ENCODE peak calls at places on chromosomes 13 and 19, in four cellular contexts. Q, P, O and Y are unnamed samples.

GRCh38 chr13:102002271-102002670 is 399.6 kb downstream of the FGF14 start:
- DNase-seq in Q (no peak), P (no peak), O (no peak), Y (no peak)

GRCh38 chr19:5515737-5516136 is 52.0 kb downstream of the TINCR start:
- DNase-seq in Q (no peak), P (no peak), O (no peak), Y (peak; percentile 16)

GRCh38 chr13:19981685-19982238 is 23.2 kb downstream of the ZMYM2 start:
- DNase-seq in Q (no peak), P (no peak), O (no peak), Y (no peak)

GRCh38 chr13:66634384-66634783 is 595.8 kb downstream of the PCDH9 start:
- DNase-seq in Q (no peak), P (peak; percentile 16), O (no peak), Y (no peak)

GRCh38 chr13:78247362-78247761 is 328.7 kb upstream of the EDNRB start:
- DNase-seq in Q (no peak), P (no peak), O (no peak), Y (no peak)

GRCh38 chr13:112735791-112736190 is 46.0 kb downstream of the ATP11A start:
- DNase-seq in Q (no peak), P (no peak), O (no peak), Y (peak; percentile 67)

GRCh38 chr19:5000120-5000611 is 31.3 kb downstream of the KDM4B start:
- DNase-seq in Q (no peak), P (no peak), O (no peak), Y (no peak)

GRCh38 chr13:30108913-30109237 is 198.5 kb downstream of the KATNAL1 start:
- DNase-seq in Q (no peak), P (no peak), O (no peak), Y (peak; percentile 92)

GRCh38 chr13:28421674-28422410 is 73.1 kb downstream of the FLT1 start:
- DNase-seq in Q (no peak), P (no peak), O (no peak), Y (no peak)

GRCh38 chr13:30847697-30848307 is 58.3 kb upstream of the MEDAG start:
- DNase-seq in Q (peak; percentile 100), P (peak; percentile 99), O (no peak), Y (no peak)

GRCh38 chr19:56091751-56092546 is 29.1 kb downstream of the ZNF787 start:
- DNase-seq in Q (no peak), P (no peak), O (no peak), Y (peak; percentile 79)

GRCh38 chr19:56088454-56089215 is 32.5 kb downstream of the ZNF787 start:
- DNase-seq in Q (no peak), P (no peak), O (no peak), Y (no peak)

GRCh38 chr19:56089344-56089743 is 31.8 kb downstream of the ZNF787 start:
- DNase-seq in Q (no peak), P (no peak), O (no peak), Y (no peak)

GRCh38 chr19:56092685-56093631 is 28.1 kb downstream of the ZNF787 start:
- DNase-seq in Q (no peak), P (no peak), O (no peak), Y (no peak)

GRCh38 chr19:56091066-56091490 is 30.0 kb downstream of the ZNF787 start:
- DNase-seq in Q (peak; percentile 55), P (peak; percentile 61), O (no peak), Y (peak; percentile 83)
- H3K9ac ChIP-seq in Q (no peak overlapping the region), P (no peak overlapping the region), O (no peak overlapping the region), Y (no peak overlapping the region)

GRCh38 chr13:32126298-32126697 is 94.7 kb downstream of the FRY start:
- DNase-seq in Q (no peak), P (no peak), O (no peak), Y (no peak)

GRCh38 chr13:32124743-32125142 is 93.2 kb downstream of the FRY start:
- DNase-seq in Q (no peak), P (no peak), O (no peak), Y (no peak)

GRCh38 chr13:32125746-32126145 is 94.2 kb downstream of the FRY start:
- DNase-seq in Q (no peak), P (no peak), O (no peak), Y (no peak)

GRCh38 chr13:32126756-32127155 is 95.2 kb downstream of the FRY start:
- DNase-seq in Q (no peak), P (peak; percentile 46), O (no peak), Y (no peak)

GRCh38 chr13:32125221-32125621 is 93.6 kb downstream of the FRY start:
- DNase-seq in Q (peak; percentile 43), P (peak; percentile 26), O (no peak), Y (peak; percentile 8)
- H3K9ac ChIP-seq in Q (no peak overlapping the region), P (no peak overlapping the region), O (no peak overlapping the region), Y (no peak overlapping the region)

GRCh38 chr19:16828990-16829821 is at the start of gene SIN3B:
- DNase-seq in Q (peak; percentile 89), P (peak; percentile 82), O (peak; percentile 83), Y (peak; percentile 96)

GRCh38 chr19:16822648-16823047 is 6.5 kb upstream of the SIN3B start:
- DNase-seq in Q (no peak), P (no peak), O (peak; percentile 21), Y (peak; percentile 34)

GRCh38 chr19:16824658-16825311 is 4.4 kb upstream of the SIN3B start:
- DNase-seq in Q (no peak), P (peak; percentile 51), O (no peak), Y (peak; percentile 86)

GRCh38 chr19:16829822-16830289 is 658 bp downstream of the SIN3B start:
- DNase-seq in Q (no peak), P (no peak), O (no peak), Y (no peak)

GRCh38 chr19:16825312-16826168 is 3.7 kb upstream of the SIN3B start:
- DNase-seq in Q (peak; percentile 71), P (peak; percentile 63), O (no peak), Y (peak; percentile 78)
- H3K9ac ChIP-seq in Q (no peak overlapping the region), P (peak overlapping the region; percentile 34), O (no peak overlapping the region), Y (no peak overlapping the region)

GRCh38 chr13:22451345-22451744 is 729.4 kb upstream of the SGCG start:
- DNase-seq in Q (peak; percentile 39), P (no peak), O (no peak), Y (peak; percentile 3)
- H3K9ac ChIP-seq in Q (no peak overlapping the region), P (no peak overlapping the region), O (no peak overlapping the region), Y (no peak overlapping the region)

DNA sequence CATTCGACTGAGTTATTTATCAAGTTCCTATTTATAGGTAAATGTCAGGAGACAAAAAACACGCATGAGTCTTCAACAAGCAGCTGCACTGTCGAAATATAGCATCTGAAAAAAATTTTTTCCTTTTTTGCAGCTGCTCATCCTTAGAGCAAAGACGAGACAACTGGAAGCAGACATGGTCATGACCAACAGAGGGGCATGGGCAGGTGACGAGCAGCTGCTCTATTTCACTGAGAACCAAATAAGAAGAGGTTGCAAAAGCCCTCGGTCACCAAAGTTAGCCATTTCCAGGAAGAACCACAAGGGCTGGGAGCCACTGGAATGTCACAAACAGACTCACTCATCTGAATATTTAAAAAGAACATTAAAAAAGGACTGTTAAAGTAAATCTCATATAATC is 22.2 kb downstream of the SOHLH2 start:
- DNase-seq in Q (no peak), P (no peak), O (no peak), Y (peak; percentile 44)
- H3K9ac ChIP-seq in Q (no peak overlapping the region), P (no peak overlapping the region), O (no peak overlapping the region), Y (no peak overlapping the region)

GRCh38 chr19:49829200-49829599 is 11.1 kb downstream of the MED25 start:
- DNase-seq in Q (no peak), P (no peak), O (no peak), Y (no peak)
- H3K9ac ChIP-seq in Q (no peak overlapping the region), P (no peak overlapping the region), O (no peak overlapping the region), Y (no peak overlapping the region)

GRCh38 chr19:11324079-11324661 is 15.3 kb downstream of the RAB3D start:
- DNase-seq in Q (peak; percentile 95), P (peak; percentile 94), O (no peak), Y (peak; percentile 83)

GRCh38 chr19:11322269-11323024 is 17.0 kb downstream of the RAB3D start:
- DNase-seq in Q (no peak), P (peak; percentile 37), O (no peak), Y (no peak)

GRCh38 chr19:11324748-11325389 is 14.6 kb downstream of the RAB3D start:
- DNase-seq in Q (no peak), P (no peak), O (no peak), Y (no peak)

GRCh38 chr19:11325544-11325943 is 13.9 kb downstream of the RAB3D start:
- DNase-seq in Q (no peak), P (no peak), O (no peak), Y (no peak)

GRCh38 chr19:11323601-11324078 is 15.8 kb downstream of the RAB3D start:
- DNase-seq in Q (no peak), P (no peak), O (no peak), Y (no peak)
- H3K9ac ChIP-seq in Q (peak overlapping the region; percentile 20), P (peak overlapping the region; percentile 1), O (no peak overlapping the region), Y (no peak overlapping the region)

DNA sequence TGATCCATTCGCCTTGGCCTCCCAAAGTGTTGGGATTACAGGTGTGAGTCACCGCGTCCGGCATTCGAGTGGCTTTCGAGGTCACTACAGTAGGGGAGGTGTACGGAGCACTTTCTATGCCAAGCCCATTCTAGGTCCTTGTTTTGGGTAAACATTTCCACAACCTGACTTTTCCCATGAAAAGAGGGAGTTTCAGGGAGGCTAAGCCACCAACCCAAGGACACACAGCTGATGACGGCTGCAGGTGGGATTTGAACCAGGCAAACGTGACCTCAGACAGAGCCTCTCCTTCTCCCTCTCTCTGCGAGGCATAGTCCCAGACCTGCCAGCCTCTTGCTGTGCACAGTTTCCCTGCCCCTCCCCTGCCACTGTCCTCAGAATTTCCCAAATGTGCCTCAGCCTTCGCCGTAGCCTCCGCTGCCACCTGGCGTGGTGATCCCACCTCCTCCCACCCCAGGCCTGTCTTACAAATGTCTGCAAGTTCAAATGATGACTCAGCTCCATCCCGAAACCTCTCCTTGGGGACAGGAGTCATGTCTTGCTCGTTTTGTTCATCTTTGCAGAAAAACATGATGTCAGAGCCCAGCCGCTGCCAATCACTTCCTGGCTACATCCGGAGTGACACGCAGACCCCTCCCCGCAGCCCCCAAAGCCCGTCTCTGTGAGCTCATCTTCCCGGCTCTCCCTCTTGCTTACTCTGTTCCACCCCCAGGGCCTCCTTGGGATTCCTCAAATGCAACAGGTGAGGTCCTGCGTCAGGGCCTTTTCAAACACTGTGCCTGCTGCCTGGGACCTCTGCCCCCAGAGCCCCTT is 6.6 kb upstream of the GADD45B start:
- DNase-seq in Q (peak; percentile 58), P (peak; percentile 78), O (peak; percentile 80), Y (peak; percentile 76)
- H3K9ac ChIP-seq in Q (no peak overlapping the region), P (no peak overlapping the region), O (peak overlapping the region; percentile 36), Y (no peak overlapping the region)

GRCh38 chr13:25371608-25372274 is at the start of gene ATP8A2:
- DNase-seq in Q (no peak), P (no peak), O (no peak), Y (no peak)
- H3K9ac ChIP-seq in Q (no peak within 1 kb of the TSS), P (no peak within 1 kb of the TSS), O (no peak within 1 kb of the TSS), Y (no peak within 1 kb of the TSS)